ENCODE peak calls at places on chromosomes 2 and 18, in four cellular contexts. G, X, Q and U are unnamed samples.

GRCh38 chr2:233381013-233381995 is 27.0 kb downstream of the DGKD start:
- DNase-seq in X (no peak), Q (no peak), G (no peak), U (no peak)

GRCh38 chr2:28277466-28277865 is 115.2 kb upstream of the FOSL2 start:
- DNase-seq in X (no peak), Q (no peak), G (no peak), U (no peak)

GRCh38 chr2:86675611-86676015 is 44.5 kb upstream of the RMND5A start:
- DNase-seq in G (no peak), X (no peak), Q (peak; percentile 33), U (no peak)

GRCh38 chr2:189149981-189150380 is 29.6 kb downstream of the COL5A2 start:
- DNase-seq in Q (no peak), G (no peak), X (no peak), U (no peak)

GRCh38 chr2:197883354-197884032 is 79.1 kb downstream of the PLCL1 start:
- DNase-seq in Q (no peak), G (no peak), X (no peak), U (no peak)

GRCh38 chr2:85971369-85971768 is 82.6 kb upstream of the ST3GAL5 start:
- DNase-seq in Q (no peak), X (no peak), G (no peak), U (no peak)

GRCh38 chr18:63427566-63427965 is 5.3 kb upstream of the VPS4B start:
- DNase-seq in G (no peak), X (no peak), Q (no peak), U (no peak)

GRCh38 chr2:100752628-100753333 is 67.2 kb upstream of the NPAS2 start:
- DNase-seq in G (no peak), X (no peak), Q (no peak), U (peak; percentile 39)

GRCh38 chr2:215833531-215834162 is 179.7 kb downstream of the MREG start:
- DNase-seq in G (no peak), X (no peak), Q (no peak), U (no peak)

GRCh38 chr2:154470386-154470785 is 228.1 kb upstream of the KCNJ3 start:
- DNase-seq in Q (no peak), X (no peak), G (no peak), U (no peak)

GRCh38 chr2:46850742-46851141 is 64.9 kb downstream of the MCFD2 start:
- DNase-seq in Q (peak; percentile 49), G (no peak), X (no peak), U (no peak)

GRCh38 chr2:45813003-45813601 is 161.6 kb downstream of the PRKCE start:
- DNase-seq in X (no peak), Q (no peak), G (no peak), U (no peak)

GRCh38 chr2:871926-872680 is 78.5 kb upstream of the SNTG2 start:
- DNase-seq in Q (no peak), G (peak; percentile 22), X (no peak), U (no peak)